ENCODE peak calls at places on chromosomes 1 and 21, in eight cellular contexts. U, R, J, G, H, D, V and Z are unnamed samples.

GRCh38 chr1:179353546-179353945 is 12.2 kb upstream of the AXDND1 start:
- DNase-seq in H (no peak), V (no peak), G (peak), D (no peak), R (no peak), U (no peak), J (peak), Z (peak)

GRCh38 chr1:209104646-209105045 is 478.9 kb upstream of the CAMK1G start:
- DNase-seq in U (no peak), H (no peak), R (no peak), G (no peak), V (no peak), D (no peak), J (no peak), Z (no peak)

GRCh38 chr1:184385863-184386262 is 966 bp upstream of the C1orf21 start:
- DNase-seq in V (no peak), G (no peak), D (no peak), H (no peak), R (no peak), J (no peak), U (no peak), Z (no peak)

GRCh38 chr1:85451236-85451830 is 13.6 kb downstream of the DDAH1 start:
- DNase-seq in V (no peak), J (no peak), U (no peak), R (no peak), G (no peak), D (no peak), H (no peak), Z (no peak)

GRCh38 chr1:86430376-86430775 is 6.4 kb downstream of the CLCA2 start:
- DNase-seq in R (no peak), J (no peak), U (no peak), D (no peak), G (no peak), V (no peak), H (no peak), Z (no peak)

GRCh38 chr1:110524311-110525249 is 5.6 kb upstream of the KCNA10 start:
- DNase-seq in U (no peak), H (no peak), V (peak), D (peak), G (no peak), R (no peak), J (peak), Z (no peak)

GRCh38 chr1:211420845-211421454 is 71.0 kb downstream of the RD3 start:
- DNase-seq in V (no peak), G (no peak), J (peak), R (no peak), H (no peak), D (no peak), U (no peak), Z (no peak)

GRCh38 chr1:19010995-19011696 is 54.7 kb upstream of the IFFO2 start:
- DNase-seq in G (peak), D (peak), H (peak), V (peak), J (peak), R (peak), U (peak), Z (peak)

GRCh38 chr1:164772635-164773034 is 213.7 kb downstream of the PBX1 start:
- DNase-seq in D (peak), H (no peak), G (peak), J (peak), R (no peak), U (peak), V (peak), Z (peak)

GRCh38 chr1:51421961-51422360 is 91.6 kb upstream of the TTC39A start:
- DNase-seq in D (no peak), V (peak), G (no peak), J (peak), U (no peak), R (no peak), H (no peak), Z (peak)

GRCh38 chr21:33948096-33948950 is 32.7 kb upstream of the ATP5PO start:
- DNase-seq in J (peak), H (peak), U (peak), D (peak), G (peak), R (no peak), V (peak), Z (no peak)

GRCh38 chr1:85577421-85578320 is 2.9 kb upstream of the CCN1 start:
- DNase-seq in G (peak), J (peak), D (no peak), R (no peak), H (peak), V (no peak), U (no peak), Z (no peak)

GRCh38 chr21:43923391-43923790 is 58.4 kb downstream of the AGPAT3 start:
- DNase-seq in V (no peak), G (no peak), U (no peak), H (no peak), J (peak), D (no peak), R (no peak), Z (no peak)

GRCh38 chr1:53388963-53389362 is 61.1 kb upstream of the LRP8 start:
- DNase-seq in J (no peak), H (no peak), U (peak), R (no peak), D (no peak), G (no peak), V (no peak), Z (no peak)

GRCh38 chr1:118927421-118927820 is 60.7 kb downstream of the TBX15 start:
- DNase-seq in J (no peak), H (no peak), D (no peak), V (no peak), G (no peak), U (no peak), R (no peak), Z (no peak)

GRCh38 chr1:242147096-242147976 is 148.4 kb upstream of the MAP1LC3C start:
- DNase-seq in R (no peak), J (peak), G (no peak), U (no peak), D (no peak), H (no peak), V (no peak), Z (peak)

GRCh38 chr1:178639326-178639725 is 85.7 kb upstream of the RALGPS2 start:
- DNase-seq in R (no peak), D (no peak), H (no peak), U (no peak), V (no peak), G (no peak), J (peak), Z (no peak)

GRCh38 chr1:193568451-193568985 is 382.1 kb upstream of the B3GALT2 start:
- DNase-seq in U (no peak), R (no peak), V (no peak), J (no peak), H (no peak), G (no peak), D (no peak), Z (no peak)

GRCh38 chr1:911875-912739 is 11.6 kb upstream of the SAMD11 start:
- DNase-seq in H (peak), V (no peak), J (no peak), D (peak), R (peak), G (peak), U (no peak), Z (no peak)

GRCh38 chr1:16375521-16376359 is 8.7 kb downstream of the SZRD1 start:
- DNase-seq in V (no peak), H (no peak), D (no peak), R (no peak), U (no peak), J (peak), G (no peak), Z (no peak)

GRCh38 chr1:195604287-195604686 is 1004.0 kb downstream of the KCNT2 start:
- DNase-seq in V (no peak), D (no peak), G (no peak), R (no peak), J (peak), U (no peak), H (no peak), Z (no peak)

GRCh38 chr1:220787069-220787614 is 429 bp downstream of the MTARC1 start:
- DNase-seq in V (peak), J (no peak), H (no peak), U (peak), R (no peak), G (no peak), D (peak), Z (no peak)

GRCh38 chr1:226772456-226773139 is 33.5 kb upstream of the ITPKB start:
- DNase-seq in V (no peak), H (no peak), R (no peak), G (no peak), D (peak), U (no peak), J (no peak), Z (no peak)

GRCh38 chr1:110615548-110616130 is 9.5 kb upstream of the KCNA2 start:
- DNase-seq in J (peak), G (peak), U (peak), D (peak), H (peak), V (peak), R (peak), Z (no peak)

GRCh38 chr21:41439245-41439644 is 13.2 kb downstream of the MX1 start:
- DNase-seq in R (no peak), J (no peak), U (no peak), H (no peak), V (no peak), D (no peak), G (no peak), Z (no peak)

DNA sequence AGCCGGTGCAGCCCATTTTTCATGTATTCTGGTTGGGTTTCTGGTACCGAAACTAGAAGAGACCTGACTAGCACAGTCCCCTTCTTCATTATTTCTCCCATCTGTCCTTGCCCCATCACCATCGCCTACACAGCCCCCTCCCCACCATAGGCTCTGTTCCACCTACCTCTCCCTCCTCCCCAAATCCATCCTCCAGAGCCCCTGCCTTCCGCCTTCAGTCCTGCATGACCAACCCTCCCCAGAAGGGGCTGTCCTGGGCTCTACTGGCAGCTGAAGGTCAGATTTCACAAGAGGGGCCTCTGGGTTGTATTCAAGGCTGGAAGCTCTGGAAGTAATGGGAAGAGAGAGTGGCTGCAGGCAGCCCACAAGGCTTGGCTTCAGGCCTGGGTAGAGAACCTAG is 55.2 kb downstream of the SDC3 start:
- DNase-seq in J (peak), D (no peak), H (no peak), G (no peak), R (no peak), V (no peak), U (no peak), Z (no peak)
- TF ChIP-seq CTCF in J (no peak), D (no peak), H (no peak), G (no peak), R (no peak), V (no peak), U (no peak), Z (no peak)

DNA sequence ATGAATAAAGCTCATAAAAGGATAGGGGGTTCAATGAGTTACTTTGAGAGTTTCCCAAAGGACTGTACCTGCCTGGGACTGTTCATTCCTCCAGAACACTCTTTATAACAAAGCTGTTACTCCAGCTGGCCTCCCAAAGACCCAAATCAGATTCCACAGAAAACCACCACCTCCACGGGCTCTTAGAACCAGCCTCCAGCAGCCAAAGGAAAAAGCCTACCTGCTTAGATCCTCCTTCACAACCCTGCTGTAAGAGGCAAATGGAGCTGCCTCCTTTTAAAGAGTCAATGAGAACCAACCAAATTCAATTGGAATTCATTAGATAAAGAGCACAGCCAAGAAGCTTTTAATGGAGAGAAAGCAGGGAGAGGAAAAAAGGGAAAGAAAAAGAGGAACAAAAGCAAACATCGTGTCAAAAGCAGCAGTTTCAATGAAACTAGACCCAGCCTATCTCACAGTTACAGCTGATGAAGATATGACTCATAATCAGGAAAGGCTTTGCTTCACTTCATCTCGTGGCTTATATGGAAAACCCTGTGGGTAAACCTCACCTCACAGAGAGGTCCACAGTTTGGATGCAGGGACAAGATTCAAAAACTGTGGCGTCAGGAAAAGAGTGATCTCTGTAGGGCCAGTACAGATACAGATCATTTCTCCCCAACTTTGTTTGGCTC is 27.8 kb upstream of the FMO4 start:
- DNase-seq in U (no peak), G (no peak), J (no peak), R (no peak), H (no peak), D (no peak), V (no peak), Z (no peak)
- H3K4me3 ChIP-seq in U (no peak), G (no peak), J (no peak), R (no peak), H (no peak), D (no peak), V (no peak), Z (no peak)

DNA sequence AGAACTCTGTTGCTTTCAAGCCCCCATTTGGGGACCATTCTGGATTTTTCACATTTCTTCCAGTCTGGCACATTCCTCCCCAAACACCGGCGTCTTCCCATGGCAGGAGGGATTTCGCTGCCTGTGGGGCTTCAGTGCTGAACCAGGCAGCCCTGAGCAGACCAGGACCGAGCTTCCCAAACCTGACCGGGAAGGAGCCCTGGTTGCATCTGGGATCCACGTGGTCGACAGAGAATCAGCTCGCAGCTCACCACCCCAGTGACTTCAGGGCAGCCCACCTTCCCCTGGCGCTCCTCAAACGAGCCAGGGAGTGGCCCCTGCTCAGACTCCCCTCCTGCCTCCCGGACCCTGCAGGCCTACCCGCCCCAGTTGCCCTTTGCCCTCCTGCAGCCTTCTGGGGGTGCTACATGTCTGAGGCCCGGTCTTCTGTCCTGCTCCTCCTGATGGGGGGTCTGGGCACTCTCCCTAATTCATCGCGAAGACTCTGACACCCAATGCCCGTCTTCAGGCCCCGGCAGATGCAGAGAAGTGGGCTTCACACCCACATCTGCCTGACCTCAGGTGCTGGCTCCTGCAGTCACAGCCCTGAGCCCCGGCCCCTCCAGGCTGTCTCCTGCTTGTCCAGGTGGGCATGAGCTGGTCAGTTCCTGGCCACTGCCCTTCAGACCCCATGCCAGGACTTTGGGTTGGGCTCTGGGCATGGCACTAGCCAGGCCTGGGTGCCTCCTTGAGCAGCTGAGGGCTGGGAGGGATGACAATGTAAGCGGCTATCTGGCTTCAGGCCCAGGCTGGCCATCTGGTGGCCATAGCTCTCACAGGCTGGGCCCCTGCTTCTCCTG is 26.2 kb upstream of the PRSS38 start:
- DNase-seq in R (peak), J (no peak), G (no peak), V (no peak), H (peak), U (no peak), D (no peak), Z (no peak)
- TF ChIP-seq CTCF in R (no peak), J (peak), G (no peak), V (no peak), H (no peak), U (no peak), D (no peak), Z (peak)

DNA sequence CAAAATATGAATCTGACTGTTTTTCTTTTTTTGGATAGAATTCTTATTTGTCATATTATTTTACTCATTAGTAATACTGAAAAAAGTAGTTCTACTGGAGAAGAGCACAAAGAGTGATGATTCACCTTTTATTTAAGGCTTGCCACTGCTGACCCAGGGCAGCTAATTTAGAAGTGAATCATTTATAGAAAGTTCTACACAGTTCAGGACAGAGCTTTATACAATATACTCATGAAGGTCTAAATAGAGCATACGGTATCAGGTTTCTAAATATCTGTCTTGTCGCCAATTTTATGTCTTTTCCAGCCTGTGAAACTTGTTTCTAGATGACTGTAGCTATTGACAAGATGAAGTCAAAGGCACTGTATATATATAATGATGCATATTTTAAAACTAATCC is 25.0 kb downstream of the GIPC2 start:
- DNase-seq in G (no peak), R (no peak), J (peak), V (peak), H (no peak), U (no peak), D (peak), Z (peak)
- H3K4me3 ChIP-seq in G (no peak), R (no peak), J (no peak), V (no peak), H (no peak), U (no peak), D (no peak), Z (no peak)